ENCODE peak calls at places on chromosomes 12 and 14, in nine cellular contexts. A, U, H, V, Z, W, D, Q and T are unnamed samples.

GRCh38 chr14:77243853-77244252 is 27.2 kb downstream of the NGB start:
- DNase-seq in A (no peak), V (no peak), D (no peak), H (no peak), U (no peak), Q (no peak), W (no peak), Z (no peak), T (no peak)

GRCh38 chr12:19750116-19750644 is 310.9 kb downstream of the AEBP2 start:
- DNase-seq in W (no peak), Z (no peak), U (no peak), V (no peak), A (no peak), D (no peak), Q (no peak), H (no peak), T (no peak)

GRCh38 chr12:69821441-69822204 is 3.4 kb upstream of the MYRFL start:
- DNase-seq in Q (no peak), U (peak), V (no peak), D (no peak), W (peak), H (no peak), A (no peak), Z (no peak), T (no peak)

GRCh38 chr12:37547611-37548010 is 769.0 kb upstream of the ALG10B start:
- DNase-seq in H (no peak), W (no peak), D (no peak), Z (no peak), A (no peak), V (no peak), Q (no peak), U (no peak), T (no peak)

GRCh38 chr12:65023485-65023884 is 97.6 kb downstream of the WIF1 start:
- DNase-seq in V (no peak), Z (no peak), Q (no peak), A (no peak), H (no peak), U (no peak), D (no peak), W (no peak), T (no peak)

GRCh38 chr12:70663838-70664237 is 26.6 kb upstream of the PTPRB start:
- DNase-seq in H (no peak), Z (no peak), V (no peak), D (no peak), U (no peak), A (no peak), Q (no peak), W (no peak), T (no peak)

GRCh38 chr12:110543252-110543959 is 39.7 kb downstream of the PPTC7 start:
- DNase-seq in A (peak), U (peak), V (peak), D (peak), W (peak), Z (peak), H (peak), Q (peak), T (peak)

GRCh38 chr14:78091361-78091760 is 78.8 kb upstream of the NRXN3 start:
- DNase-seq in A (no peak), U (no peak), D (no peak), V (no peak), Z (no peak), W (no peak), Q (no peak), H (no peak), T (no peak)

GRCh38 chr12:98127336-98127679 is 388.1 kb upstream of the TMPO start:
- DNase-seq in H (no peak), U (peak), W (no peak), Q (no peak), V (no peak), Z (no peak), D (no peak), A (no peak), T (no peak)

GRCh38 chr14:53963491-53964227 is 7.0 kb upstream of the BMP4 start:
- DNase-seq in W (no peak), Q (peak), A (peak), U (peak), V (peak), Z (peak), H (peak), D (peak), T (peak)

GRCh38 chr12:77032406-77032805 is 33.0 kb downstream of the E2F7 start:
- DNase-seq in W (peak), D (no peak), V (no peak), U (no peak), H (no peak), Z (no peak), A (no peak), Q (no peak), T (no peak)

GRCh38 chr12:123050331-123050809 is 69.9 kb downstream of the ARL6IP4 start:
- DNase-seq in Q (peak), A (peak), D (peak), W (peak), H (no peak), V (no peak), U (no peak), Z (no peak), T (peak)

GRCh38 chr14:103028161-103028767 is 29.1 kb downstream of the CDC42BPB start:
- DNase-seq in Z (no peak), U (no peak), D (no peak), A (no peak), W (no peak), Q (no peak), V (no peak), H (no peak), T (no peak)

GRCh38 chr14:71327691-71328090 is 420.4 kb downstream of the PCNX1 start:
- DNase-seq in D (no peak), Q (no peak), U (no peak), H (no peak), V (no peak), A (no peak), W (peak), Z (no peak), T (no peak)

GRCh38 chr12:46020768-46021167 is 30.4 kb upstream of the SCAF11 start:
- DNase-seq in W (no peak), Z (no peak), D (no peak), A (no peak), V (no peak), U (no peak), Q (no peak), H (no peak), T (no peak)

GRCh38 chr12:46508651-46509050 is 136.1 kb upstream of the SLC38A2 start:
- DNase-seq in H (no peak), V (no peak), U (no peak), A (no peak), Q (no peak), W (no peak), Z (no peak), D (no peak), T (no peak)

GRCh38 chr14:69726761-69727511 is 40.0 kb upstream of the SRSF5 start:
- DNase-seq in A (peak), D (peak), Z (peak), H (peak), V (peak), Q (peak), W (peak), U (peak), T (peak)

GRCh38 chr14:89681086-89682018 is 264.3 kb upstream of the FOXN3 start:
- DNase-seq in H (no peak), Z (no peak), U (no peak), Q (no peak), W (no peak), A (no peak), V (no peak), D (no peak), T (no peak)

GRCh38 chr14:70514168-70515069 is 20.4 kb downstream of the ADAM20 start:
- DNase-seq in D (no peak), A (no peak), V (no peak), U (no peak), Z (no peak), W (no peak), Q (no peak), H (no peak), T (no peak)

GRCh38 chr14:99136401-99136800 is 135.6 kb downstream of the BCL11B start:
- DNase-seq in Z (no peak), A (no peak), W (no peak), Q (no peak), H (no peak), U (no peak), D (peak), V (peak), T (no peak)
- TF ChIP-seq POLR2A in Z (no peak), A (no peak), W (no peak), Q (no peak), H (no peak), U (no peak), D (no peak), V (no peak), T (no peak)

DNA sequence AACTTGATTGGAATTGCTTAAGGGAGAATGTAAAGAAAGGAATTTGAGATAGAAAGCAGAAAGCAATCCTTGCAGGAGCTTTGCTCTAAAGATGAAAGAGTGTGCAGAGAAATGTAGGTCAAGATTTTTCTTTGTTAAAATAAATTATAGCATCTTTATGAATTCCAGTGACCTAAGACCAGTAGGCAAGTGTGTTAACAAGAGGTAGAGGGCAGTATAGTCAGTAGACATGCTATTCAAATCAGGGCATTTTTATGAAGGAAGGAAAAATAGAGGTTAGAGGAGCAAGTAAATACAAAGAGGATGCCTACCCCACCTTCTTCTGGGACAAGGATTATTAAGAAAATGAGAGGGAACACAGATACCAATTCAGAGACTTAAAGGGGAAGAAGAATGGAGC is 148.5 kb downstream of the PLCZ1 start:
- DNase-seq in U (no peak), W (no peak), A (no peak), V (no peak), Z (no peak), D (no peak), H (no peak), Q (no peak), T (no peak)
- TF ChIP-seq CTCF in U (no peak), W (peak), A (no peak), V (no peak), Z (no peak), D (no peak), H (no peak), Q (no peak), T (peak)

DNA sequence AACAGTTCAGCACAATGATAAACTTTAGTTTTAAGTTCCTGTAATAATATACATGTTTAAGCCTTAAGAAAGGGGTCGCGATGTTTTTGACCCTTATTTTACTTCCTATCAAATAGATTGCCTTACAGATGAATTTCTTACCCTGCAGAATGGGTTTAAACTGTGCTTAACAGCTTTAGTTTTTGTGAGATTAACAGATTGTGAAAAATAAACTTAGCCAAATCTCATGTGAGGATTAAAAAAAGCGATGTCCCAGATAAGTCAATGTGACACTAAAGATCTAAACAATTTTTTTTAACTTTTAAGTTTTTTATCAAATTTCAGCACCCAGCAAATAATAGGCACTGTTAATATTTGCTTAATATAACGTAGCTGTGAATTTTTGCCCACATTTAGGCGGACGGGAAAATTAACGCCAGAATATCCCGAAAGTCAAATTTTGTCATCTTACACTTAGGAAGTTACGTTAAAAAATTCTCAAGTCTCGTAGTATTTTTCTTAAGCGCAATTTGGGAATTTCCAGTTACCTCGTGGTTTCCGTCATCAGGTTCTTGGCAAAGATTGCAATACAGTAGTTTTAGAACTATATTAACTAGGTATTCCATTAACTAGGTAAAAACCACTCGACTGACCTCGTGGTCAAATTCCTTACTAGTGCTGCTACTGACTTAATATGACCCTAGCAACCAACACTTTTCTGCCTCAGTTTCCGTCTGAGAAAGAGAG is 1.2 kb downstream of the HNRNPC start:
- DNase-seq in D (no peak), U (peak), H (no peak), V (no peak), A (no peak), W (peak), Z (no peak), Q (no peak), T (no peak)
- TF ChIP-seq POLR2A in D (no peak), U (peak), H (no peak), V (no peak), A (no peak), W (no peak), Z (no peak), Q (no peak), T (no peak)

GRCh38 chr12:56242986-56243385 is 13.1 kb downstream of the SLC39A5 start:
- DNase-seq in Z (no peak), W (no peak), V (no peak), U (no peak), A (no peak), Q (no peak), D (no peak), H (no peak), T (peak)
- TF ChIP-seq CTCF in Z (no peak), W (no peak), V (no peak), U (no peak), A (no peak), Q (no peak), D (no peak), H (no peak), T (no peak)

DNA sequence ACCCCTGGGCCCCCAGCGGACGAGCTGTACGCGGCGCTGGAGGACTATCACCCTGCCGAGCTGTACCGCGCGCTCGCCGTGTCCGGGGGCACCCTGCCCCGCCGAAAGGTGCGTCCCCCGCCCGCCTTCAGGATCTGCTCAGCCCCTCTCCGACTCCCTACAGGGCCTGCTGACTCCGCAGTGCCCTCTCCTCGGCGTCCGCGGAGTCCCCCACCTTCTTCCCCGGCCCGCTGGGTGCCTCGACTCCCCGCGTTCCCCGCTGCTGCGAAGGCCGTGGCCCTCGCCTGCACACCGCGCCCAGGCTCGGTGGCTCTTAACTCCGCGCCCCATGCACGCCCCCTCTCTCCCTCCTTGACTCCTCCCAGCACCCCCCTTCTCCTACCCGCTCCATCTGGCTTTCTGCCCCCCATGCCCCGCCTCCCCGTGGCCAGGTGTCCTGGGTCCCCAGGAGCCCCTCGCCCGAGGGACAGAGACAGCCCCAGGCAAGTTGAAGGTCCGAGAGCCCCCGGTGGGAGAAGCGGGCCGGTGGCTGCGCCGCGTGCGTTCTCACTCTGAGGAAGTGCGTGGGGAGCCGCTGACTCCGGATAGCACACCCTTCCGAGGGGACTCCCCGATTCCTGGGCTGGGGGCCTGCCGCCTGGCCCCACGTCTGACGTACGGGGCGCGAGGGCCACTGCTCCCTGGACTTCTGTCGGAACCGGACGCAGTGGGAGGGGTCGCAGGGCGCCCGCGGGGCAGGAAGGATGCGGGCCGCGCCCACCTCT is 594 bp downstream of the TAMALIN start:
- DNase-seq in U (peak), A (no peak), V (peak), W (no peak), Q (no peak), Z (peak), H (peak), D (peak), T (peak)
- TF ChIP-seq POLR2A in U (no peak), A (no peak), V (no peak), W (no peak), Q (no peak), Z (no peak), H (no peak), D (no peak), T (no peak)

GRCh38 chr14:20177433-20177974 is 13.2 kb upstream of the OR11G2 start:
- DNase-seq in W (no peak), A (no peak), D (no peak), U (no peak), H (no peak), V (no peak), Z (no peak), Q (no peak), T (no peak)
- TF ChIP-seq CTCF in W (no peak), A (no peak), D (no peak), U (no peak), H (no peak), V (no peak), Z (no peak), Q (no peak), T (no peak)